ENCODE peak calls at places on chromosomes 2 and 18, in seven cellular contexts. One of them, this sample, is unnamed. For H3K4me1, the result is how much of the 10 kb centered on the place peaks cover.

GRCh38 chr2:160566717-160567116 is 73.1 kb upstream of the RBMS1 start:
- DNase-seq in lung: no peak
- DNase-seq in esophagus squamous epithelium: no peak
- DNase-seq in gastrocnemius medialis: no peak
- DNase-seq in transverse colon: no peak
- DNase-seq in left lung: no peak
- DNase-seq in A549: no peak
- DNase-seq in this sample: no peak

GRCh38 chr18:9961031-9961430 is 47.2 kb downstream of the VAPA start:
- DNase-seq in A549: no peak
- DNase-seq in esophagus squamous epithelium: no peak
- DNase-seq in lung: no peak
- DNase-seq in gastrocnemius medialis: no peak
- DNase-seq in transverse colon: no peak
- DNase-seq in left lung: no peak
- DNase-seq in this sample: no peak

GRCh38 chr2:149661844-149662243 is 74.3 kb upstream of the MMADHC start:
- DNase-seq in A549: peak
- DNase-seq in esophagus squamous epithelium: no peak
- DNase-seq in lung: peak
- DNase-seq in left lung: no peak
- DNase-seq in transverse colon: peak
- DNase-seq in gastrocnemius medialis: no peak
- DNase-seq in this sample: no peak

GRCh38 chr2:242052421-242052820 is 182.9 kb downstream of the RTP5 start:
- DNase-seq in lung: no peak
- DNase-seq in esophagus squamous epithelium: no peak
- DNase-seq in gastrocnemius medialis: no peak
- DNase-seq in left lung: no peak
- DNase-seq in A549: no peak
- DNase-seq in transverse colon: no peak
- DNase-seq in this sample: no peak

GRCh38 chr18:23964282-23965238 is 50.0 kb upstream of the TTC39C start:
- DNase-seq in left lung: no peak
- DNase-seq in lung: no peak
- DNase-seq in A549: peak
- DNase-seq in esophagus squamous epithelium: no peak
- DNase-seq in gastrocnemius medialis: no peak
- DNase-seq in transverse colon: peak
- DNase-seq in this sample: no peak

GRCh38 chr2:74893332-74893731 is 59.4 kb downstream of the HK2 start:
- DNase-seq in esophagus squamous epithelium: no peak
- DNase-seq in lung: no peak
- DNase-seq in gastrocnemius medialis: no peak
- DNase-seq in transverse colon: no peak
- DNase-seq in left lung: no peak
- DNase-seq in A549: peak
- DNase-seq in this sample: peak

GRCh38 chr2:119282139-119282965 is 58.7 kb downstream of the STEAP3 start:
- DNase-seq in A549: no peak
- DNase-seq in esophagus squamous epithelium: no peak
- DNase-seq in lung: peak
- DNase-seq in left lung: no peak
- DNase-seq in transverse colon: no peak
- DNase-seq in gastrocnemius medialis: no peak
- DNase-seq in this sample: no peak

GRCh38 chr2:33673937-33674336 is 74.8 kb upstream of the FAM98A start:
- DNase-seq in A549: peak
- DNase-seq in gastrocnemius medialis: no peak
- DNase-seq in transverse colon: no peak
- DNase-seq in left lung: no peak
- DNase-seq in esophagus squamous epithelium: no peak
- DNase-seq in lung: no peak
- DNase-seq in this sample: no peak

GRCh38 chr18:7678801-7679200 is 111.7 kb downstream of the PTPRM start:
- DNase-seq in transverse colon: no peak
- DNase-seq in lung: no peak
- DNase-seq in A549: no peak
- DNase-seq in left lung: no peak
- DNase-seq in esophagus squamous epithelium: no peak
- DNase-seq in gastrocnemius medialis: no peak
- DNase-seq in this sample: no peak

GRCh38 chr2:234496442-234496834 is 443 bp downstream of the ARL4C start:
- DNase-seq in left lung: no peak
- DNase-seq in transverse colon: peak
- DNase-seq in A549: no peak
- DNase-seq in gastrocnemius medialis: no peak
- DNase-seq in esophagus squamous epithelium: no peak
- DNase-seq in lung: no peak
- DNase-seq in this sample: no peak

GRCh38 chr2:159946326-159946992 is 116.0 kb downstream of the PLA2R1 start:
- DNase-seq in A549: peak
- DNase-seq in gastrocnemius medialis: no peak
- DNase-seq in lung: no peak
- DNase-seq in esophagus squamous epithelium: no peak
- DNase-seq in left lung: no peak
- DNase-seq in transverse colon: no peak
- DNase-seq in this sample: no peak

GRCh38 chr2:186853871-186854435 is 5.0 kb upstream of the ZSWIM2 start:
- DNase-seq in esophagus squamous epithelium: no peak
- DNase-seq in gastrocnemius medialis: no peak
- DNase-seq in left lung: no peak
- DNase-seq in A549: no peak
- DNase-seq in transverse colon: no peak
- DNase-seq in lung: no peak
- DNase-seq in this sample: no peak

GRCh38 chr2:75311993-75312392 is 112.7 kb upstream of the TACR1 start:
- DNase-seq in A549: peak
- DNase-seq in esophagus squamous epithelium: peak
- DNase-seq in gastrocnemius medialis: no peak
- DNase-seq in transverse colon: peak
- DNase-seq in lung: no peak
- DNase-seq in left lung: no peak
- DNase-seq in this sample: no peak

GRCh38 chr2:226048625-226049024 is 649.1 kb downstream of the NYAP2 start:
- DNase-seq in gastrocnemius medialis: no peak
- DNase-seq in transverse colon: no peak
- DNase-seq in lung: no peak
- DNase-seq in A549: peak
- DNase-seq in left lung: no peak
- DNase-seq in esophagus squamous epithelium: no peak
- DNase-seq in this sample: no peak

GRCh38 chr2:152200562-152201465 is 25.3 kb upstream of the STAM2 start:
- DNase-seq in left lung: peak
- DNase-seq in lung: peak
- DNase-seq in A549: peak
- DNase-seq in transverse colon: peak
- DNase-seq in esophagus squamous epithelium: peak
- DNase-seq in gastrocnemius medialis: peak
- DNase-seq in this sample: peak

GRCh38 chr18:52220062-52220591 is 119.9 kb upstream of the DCC start:
- DNase-seq in gastrocnemius medialis: no peak
- DNase-seq in esophagus squamous epithelium: no peak
- DNase-seq in left lung: no peak
- DNase-seq in A549: no peak
- DNase-seq in transverse colon: no peak
- DNase-seq in lung: no peak
- DNase-seq in this sample: no peak
- H3K27ac ChIP-seq in gastrocnemius medialis: no peak
- H3K27ac ChIP-seq in esophagus squamous epithelium: no peak
- H3K27ac ChIP-seq in left lung: no peak
- H3K27ac ChIP-seq in A549: no peak
- H3K27ac ChIP-seq in transverse colon: no peak
- H3K27ac ChIP-seq in lung: no peak
- H3K27ac ChIP-seq in this sample: no peak

GRCh38 chr18:69487488-69488394 is 87.1 kb downstream of the DOK6 start:
- DNase-seq in gastrocnemius medialis: no peak
- DNase-seq in transverse colon: no peak
- DNase-seq in lung: no peak
- DNase-seq in esophagus squamous epithelium: no peak
- DNase-seq in left lung: no peak
- DNase-seq in A549: no peak
- DNase-seq in this sample: no peak

GRCh38 chr18:69490072-69490471 is 89.4 kb downstream of the DOK6 start:
- DNase-seq in left lung: no peak
- DNase-seq in lung: no peak
- DNase-seq in esophagus squamous epithelium: no peak
- DNase-seq in gastrocnemius medialis: no peak
- DNase-seq in A549: no peak
- DNase-seq in transverse colon: no peak
- DNase-seq in this sample: no peak

GRCh38 chr18:69480460-69480859 is 79.8 kb downstream of the DOK6 start:
- DNase-seq in transverse colon: no peak
- DNase-seq in A549: no peak
- DNase-seq in lung: no peak
- DNase-seq in gastrocnemius medialis: no peak
- DNase-seq in esophagus squamous epithelium: no peak
- DNase-seq in left lung: no peak
- DNase-seq in this sample: no peak

GRCh38 chr18:69483574-69483973 is 82.9 kb downstream of the DOK6 start:
- DNase-seq in gastrocnemius medialis: no peak
- DNase-seq in left lung: no peak
- DNase-seq in lung: no peak
- DNase-seq in transverse colon: no peak
- DNase-seq in esophagus squamous epithelium: no peak
- DNase-seq in A549: no peak
- DNase-seq in this sample: no peak

DNA sequence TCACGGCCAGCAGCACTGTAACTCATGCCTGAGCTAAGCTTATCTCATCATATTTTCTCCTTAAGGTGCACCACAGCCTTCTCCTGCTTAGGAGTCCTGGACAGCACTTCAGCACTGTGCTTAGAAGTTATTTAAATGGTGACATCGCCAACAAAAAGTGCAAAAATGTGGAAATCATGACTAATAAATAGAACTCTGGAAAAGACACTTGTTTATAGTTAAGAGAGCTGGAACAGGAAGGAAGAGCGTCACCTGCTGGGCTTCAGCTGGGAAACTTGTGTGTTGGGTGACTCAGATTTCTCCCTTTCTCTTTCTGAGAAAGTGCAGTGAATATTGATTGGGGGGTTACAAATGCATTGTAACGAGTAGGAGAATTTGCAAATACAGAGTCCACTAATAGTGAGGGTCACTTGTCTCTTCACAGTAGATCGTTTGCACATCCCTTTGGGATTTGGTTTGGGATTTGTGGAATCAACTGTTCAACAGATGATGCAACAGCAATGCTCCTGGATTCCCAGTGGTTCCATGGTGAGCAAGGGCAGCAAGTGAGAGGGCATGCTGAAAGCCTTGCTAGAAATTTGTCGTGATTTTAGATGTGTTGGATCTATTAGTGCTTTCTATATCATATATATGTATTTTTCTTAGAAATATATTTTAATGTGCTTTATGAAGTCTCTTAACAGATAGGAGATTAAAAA is 84.2 kb downstream of the DOK6 start:
- DNase-seq in lung: no peak
- DNase-seq in transverse colon: no peak
- DNase-seq in left lung: no peak
- DNase-seq in esophagus squamous epithelium: no peak
- DNase-seq in A549: peak
- DNase-seq in gastrocnemius medialis: no peak
- DNase-seq in this sample: no peak
- TF ChIP-seq CTCF in lung: no peak
- TF ChIP-seq CTCF in transverse colon: no peak
- TF ChIP-seq CTCF in left lung: no peak
- TF ChIP-seq CTCF in esophagus squamous epithelium: no peak
- TF ChIP-seq CTCF in A549: no peak
- TF ChIP-seq CTCF in gastrocnemius medialis: no peak
- TF ChIP-seq CTCF in this sample: peak

DNA sequence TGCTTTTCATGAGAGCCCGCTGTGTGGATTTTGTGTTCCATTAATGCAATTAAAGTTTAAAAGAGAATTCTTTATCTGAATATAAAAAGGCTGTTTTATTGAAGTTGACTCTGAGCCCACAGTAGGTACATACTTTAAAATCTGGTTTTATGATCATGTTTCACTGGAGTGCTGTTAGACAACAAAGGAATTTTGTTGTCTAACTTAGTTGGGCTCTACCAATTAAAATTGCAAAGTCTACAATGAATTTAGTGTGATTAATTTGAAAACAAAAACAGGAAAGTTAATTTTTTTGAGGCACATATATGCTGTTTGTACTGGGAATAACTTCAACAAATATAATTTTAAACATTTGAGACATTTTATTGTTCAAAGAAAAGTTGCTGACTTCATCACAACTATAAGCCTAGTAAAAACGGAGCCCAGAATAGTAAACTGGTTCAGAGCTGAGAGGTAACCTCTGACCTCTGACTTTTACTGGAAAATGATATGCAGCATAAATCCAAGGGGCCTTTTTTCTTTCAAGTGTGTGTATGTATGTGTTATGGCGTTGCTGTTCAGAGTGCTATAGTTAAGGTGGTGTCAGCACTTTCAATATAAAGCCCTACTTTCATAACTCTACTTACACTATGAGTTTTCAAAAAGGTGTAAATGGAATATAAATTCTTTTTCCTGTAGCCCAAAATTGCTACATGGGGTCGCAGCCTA is 30.2 kb downstream of the MEIS1 start:
- DNase-seq in A549: no peak
- DNase-seq in esophagus squamous epithelium: no peak
- DNase-seq in transverse colon: no peak
- DNase-seq in gastrocnemius medialis: no peak
- DNase-seq in left lung: no peak
- DNase-seq in lung: no peak
- DNase-seq in this sample: no peak
- H3K4me1 ChIP-seq in A549: under half
- H3K4me1 ChIP-seq in esophagus squamous epithelium: under half
- H3K4me1 ChIP-seq in transverse colon: under half
- H3K4me1 ChIP-seq in gastrocnemius medialis: under half
- H3K4me1 ChIP-seq in left lung: under half
- H3K4me1 ChIP-seq in lung: under half
- H3K4me1 ChIP-seq in this sample: under half

DNA sequence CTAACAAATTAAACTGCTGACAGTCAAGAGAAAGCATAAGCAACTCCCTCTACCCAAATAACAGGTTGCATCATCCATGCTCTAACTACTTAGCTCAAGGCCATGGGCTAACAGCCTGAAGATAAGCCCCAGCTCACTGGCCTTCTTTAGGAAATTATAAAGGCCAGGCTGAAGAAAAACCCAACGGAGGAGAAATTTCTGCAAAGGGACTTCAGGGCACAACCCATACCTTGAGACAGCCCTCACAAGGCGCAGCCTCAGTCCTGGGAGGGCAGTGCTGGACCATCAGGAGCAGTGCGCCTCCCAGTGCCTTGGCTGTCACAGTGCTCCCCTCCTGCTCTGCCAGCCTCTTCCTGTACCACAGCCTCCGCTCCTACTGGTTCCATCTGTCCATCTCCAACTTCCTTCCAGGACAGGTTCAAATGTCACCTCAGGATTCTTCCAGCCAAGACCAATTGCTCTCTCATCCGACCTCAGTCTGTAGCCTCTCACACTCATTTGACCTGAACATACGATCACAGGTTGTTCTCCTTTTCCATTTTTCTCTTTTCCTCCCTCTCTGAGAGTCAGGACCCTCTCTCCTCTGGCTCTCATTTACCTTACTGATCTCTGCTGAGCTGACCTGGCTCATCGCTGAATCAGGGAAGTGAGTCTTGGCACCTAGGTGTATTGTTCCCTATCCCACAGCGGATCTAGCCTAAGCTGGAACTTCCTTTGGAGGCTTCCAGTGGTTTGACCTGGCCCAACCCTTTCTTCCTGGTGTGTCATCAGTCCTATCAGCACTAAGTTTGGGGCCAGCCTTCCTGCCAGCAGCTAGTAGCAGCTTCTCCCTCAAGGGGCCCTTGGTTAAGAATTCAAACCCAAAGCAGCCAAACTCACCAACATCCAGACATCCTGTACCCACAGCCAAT is 1.9 kb downstream of the MCFD2 start:
- DNase-seq in esophagus squamous epithelium: no peak
- DNase-seq in transverse colon: peak
- DNase-seq in left lung: no peak
- DNase-seq in gastrocnemius medialis: peak
- DNase-seq in lung: peak
- DNase-seq in A549: peak
- DNase-seq in this sample: peak
- H3K27ac ChIP-seq in esophagus squamous epithelium: peak
- H3K27ac ChIP-seq in transverse colon: no peak
- H3K27ac ChIP-seq in left lung: peak
- H3K27ac ChIP-seq in gastrocnemius medialis: peak
- H3K27ac ChIP-seq in lung: no peak
- H3K27ac ChIP-seq in A549: peak
- H3K27ac ChIP-seq in this sample: peak

This sample was measured in right atrium auricular region.